ENCODE peak calls at places on chromosomes 3 and 15, in six cellular contexts. Y is upper lobe of left lung, V is stomach, G is RWPE1, I is substantia nigra, D is Karpas-422. E is an unnamed sample.

GRCh38 chr3:142433110-142433509 is 14.7 kb downstream of the XRN1 start:
- DNase-seq in D (no peak), I (no peak), G (no peak), V (no peak), Y (no peak), E (no peak)

GRCh38 chr3:187072582-187072981 is 66.7 kb downstream of the RPL39L start:
- DNase-seq in G (no peak), I (no peak), Y (no peak), V (no peak), D (peak), E (no peak)

GRCh38 chr15:91216000-91216399 is 115.9 kb downstream of the SV2B start:
- DNase-seq in D (no peak), I (no peak), V (no peak), G (no peak), Y (no peak), E (no peak)

GRCh38 chr3:187767266-187768032 is 22.2 kb upstream of the BCL6 start:
- DNase-seq in G (peak), Y (no peak), D (no peak), V (no peak), I (no peak), E (no peak)

GRCh38 chr3:71585126-71585525 is 1.6 kb upstream of the FOXP1 start:
- DNase-seq in Y (no peak), V (no peak), G (no peak), I (no peak), D (peak), E (no peak)

GRCh38 chr3:51514210-51514609 is 14.4 kb upstream of the DCAF1 start:
- DNase-seq in V (no peak), G (no peak), Y (no peak), D (no peak), I (no peak), E (no peak)

GRCh38 chr3:124126446-124127017 is 134.6 kb upstream of the ROPN1 start:
- DNase-seq in Y (no peak), I (no peak), G (no peak), V (no peak), D (no peak), E (no peak)

GRCh38 chr3:70248856-70249255 is 63.6 kb downstream of the MDFIC2 start:
- DNase-seq in V (no peak), G (no peak), Y (no peak), D (no peak), I (no peak), E (no peak)

GRCh38 chr3:64685800-64686445 is 1.9 kb downstream of the ADAMTS9 start:
- DNase-seq in D (no peak), G (peak), V (peak), Y (peak), I (peak), E (peak)

GRCh38 chr3:8282541-8283165 is 219.0 kb upstream of the LMCD1 start:
- DNase-seq in G (no peak), D (no peak), V (no peak), I (no peak), Y (no peak), E (no peak)

GRCh38 chr3:39138804-39139415 is 14.5 kb downstream of the CSRNP1 start:
- DNase-seq in I (peak), D (no peak), Y (no peak), G (no peak), V (peak), E (no peak)

GRCh38 chr3:194386610-194387009 is 12.5 kb downstream of the GP5 start:
- DNase-seq in I (no peak), D (no peak), G (no peak), Y (no peak), V (no peak), E (no peak)

GRCh38 chr3:58608648-58609047 is 31.5 kb upstream of the FAM107A start:
- DNase-seq in V (no peak), D (no peak), Y (no peak), I (no peak), G (peak), E (no peak)

GRCh38 chr15:96366526-96366877 is 36.0 kb downstream of the NR2F2 start:
- DNase-seq in I (no peak), V (no peak), D (no peak), Y (no peak), G (no peak), E (no peak)

DNA sequence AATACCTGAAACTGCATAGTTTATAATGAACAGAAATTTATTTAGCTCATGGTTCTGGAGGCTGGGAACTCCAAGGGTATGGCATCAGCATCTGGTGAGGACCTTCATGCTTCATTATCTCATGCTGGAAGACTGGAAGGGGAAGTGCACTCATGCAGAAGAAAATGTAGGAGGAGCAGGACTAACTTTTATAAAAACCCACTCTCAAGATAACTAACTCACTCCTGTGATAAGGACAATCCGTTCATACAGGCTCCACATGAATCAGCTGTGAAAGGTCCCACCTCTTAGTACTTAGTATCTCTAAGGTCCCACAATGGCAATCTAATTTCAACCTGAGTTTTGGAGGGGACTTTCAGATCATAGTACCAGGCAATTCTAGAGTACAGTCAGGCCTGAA is 33.6 kb upstream of the APH1B start:
- DNase-seq in G (no peak), Y (no peak), D (no peak), V (no peak), I (no peak), E (no peak)
- H3K27ac ChIP-seq in G (no peak), Y (peak), D (no peak), V (peak), I (no peak), E (peak)

GRCh38 chr15:101153801-101154656 is 97.8 kb downstream of the CHSY1 start:
- DNase-seq in Y (no peak), D (no peak), V (no peak), G (no peak), I (no peak), E (no peak)
- H3K27ac ChIP-seq in Y (no peak), D (no peak), V (no peak), G (no peak), I (no peak), E (no peak)

DNA sequence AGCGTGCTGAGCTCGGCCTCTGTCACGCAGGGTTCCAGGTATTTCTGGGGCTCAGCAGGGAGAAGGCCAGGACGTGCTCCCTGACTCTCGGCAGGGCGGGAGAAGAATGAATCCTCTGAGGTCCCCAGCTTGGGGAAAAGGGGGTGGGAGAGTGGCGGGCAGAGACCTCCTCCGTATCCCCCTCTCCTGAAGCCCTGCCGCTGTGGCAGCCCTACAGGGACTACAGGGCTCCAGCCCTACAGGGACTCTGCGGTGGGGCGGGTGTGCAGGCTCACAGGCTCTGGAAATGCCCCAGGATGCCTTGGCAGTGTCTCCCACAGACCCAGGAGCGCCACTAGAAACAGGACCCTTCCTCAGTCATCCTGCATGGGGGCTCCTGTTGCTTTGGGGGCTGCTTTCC is 46.2 kb downstream of the HMCES start:
- DNase-seq in G (no peak), V (no peak), I (no peak), Y (no peak), D (no peak), E (no peak)
- H3K27ac ChIP-seq in G (no peak), V (no peak), I (no peak), Y (no peak), D (no peak), E (no peak)

DNA sequence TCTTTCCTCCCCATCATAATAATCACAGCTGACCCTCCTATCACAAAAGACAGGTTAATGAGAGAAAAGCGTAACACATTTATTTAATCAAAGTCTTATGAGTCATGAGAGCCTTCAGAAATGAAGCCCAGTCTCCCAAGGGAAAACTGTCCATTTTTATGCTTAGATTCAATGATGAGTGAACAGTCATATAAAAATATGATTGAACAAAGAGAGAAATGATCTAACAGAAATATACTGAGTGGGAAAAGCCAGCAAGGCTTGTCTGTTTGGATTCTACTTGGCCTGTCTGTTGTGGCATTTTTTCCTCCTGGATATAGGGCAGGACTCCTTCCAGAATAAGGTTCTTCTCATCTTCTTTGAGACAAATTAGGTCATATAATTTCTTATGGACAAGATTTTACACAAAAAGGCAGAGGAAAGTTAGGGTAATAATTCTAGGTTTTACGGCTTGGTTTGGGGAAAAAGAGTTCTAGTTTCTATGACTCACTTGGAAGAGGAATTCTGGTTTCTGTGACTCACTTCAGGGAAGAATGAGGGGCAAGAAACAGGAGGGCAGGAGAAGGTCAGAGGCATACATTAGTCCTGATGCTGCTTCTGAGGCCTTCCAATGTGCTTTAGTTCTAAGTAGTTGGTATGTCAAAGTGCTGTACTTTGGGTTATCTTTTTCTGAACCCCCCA is 534.2 kb downstream of the ZIC1 start:
- DNase-seq in G (peak), Y (no peak), V (no peak), I (no peak), D (no peak), E (no peak)
- H3K27ac ChIP-seq in G (no peak), Y (no peak), V (no peak), I (peak), D (no peak), E (no peak)

GRCh38 chr3:46065751-46066256 is 38.5 kb upstream of the XCR1 start:
- DNase-seq in D (no peak), G (no peak), V (no peak), I (no peak), Y (no peak), E (no peak)
- H3K27ac ChIP-seq in D (no peak), G (no peak), V (no peak), I (no peak), Y (no peak), E (no peak)

DNA sequence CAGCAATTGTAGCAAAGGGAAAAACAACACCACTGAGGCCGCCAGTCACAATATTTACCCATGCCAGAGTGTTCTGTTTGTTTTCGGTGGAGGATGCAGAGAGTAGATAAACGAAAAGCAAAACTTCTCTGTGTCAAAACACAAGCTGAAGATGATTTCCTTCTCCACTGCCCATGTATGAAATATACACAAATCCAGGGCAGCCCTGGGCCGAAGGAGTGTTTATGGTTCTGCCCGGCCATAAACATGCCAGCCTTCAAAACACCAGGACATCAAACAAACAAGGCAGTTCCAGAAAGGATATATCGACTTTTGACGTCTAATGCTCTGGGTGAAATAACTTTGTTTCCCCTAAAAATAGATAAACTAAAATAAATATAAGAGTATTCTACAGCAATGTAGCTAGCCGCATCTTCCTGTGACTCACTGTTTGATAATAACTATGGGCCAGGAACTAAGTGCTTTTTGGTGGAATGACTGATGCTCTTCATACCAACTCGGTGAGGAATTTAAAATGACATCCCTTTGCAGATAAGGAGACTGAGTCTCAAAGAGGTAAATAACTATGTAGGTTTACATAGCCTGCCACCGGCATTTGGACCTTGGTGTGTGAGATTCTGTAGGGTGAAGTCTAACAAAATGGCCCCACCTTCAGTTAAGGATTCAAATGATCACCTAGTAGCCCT is 82.8 kb downstream of the MAGI1 start:
- DNase-seq in D (no peak), Y (no peak), G (peak), I (no peak), V (no peak), E (no peak)
- H3K27ac ChIP-seq in D (no peak), Y (peak), G (no peak), I (no peak), V (peak), E (no peak)

GRCh38 chr3:15386352-15386751 is 41.0 kb downstream of the METTL6 start:
- DNase-seq in G (no peak), D (no peak), Y (peak), I (no peak), V (no peak), E (no peak)
- H3K27ac ChIP-seq in G (no peak), D (no peak), Y (no peak), I (no peak), V (no peak), E (no peak)

GRCh38 chr3:66452247-66453040 is 48.4 kb downstream of the LRIG1 start:
- DNase-seq in D (no peak), V (no peak), G (no peak), I (no peak), Y (no peak), E (no peak)

GRCh38 chr3:66453525-66454463 is 47.0 kb downstream of the LRIG1 start:
- DNase-seq in V (no peak), I (no peak), D (peak), G (no peak), Y (no peak), E (no peak)

GRCh38 chr3:66454464-66454859 is 46.4 kb downstream of the LRIG1 start:
- DNase-seq in V (no peak), I (no peak), Y (no peak), D (no peak), G (no peak), E (no peak)

GRCh38 chr3:66449411-66449931 is 51.4 kb downstream of the LRIG1 start:
- DNase-seq in D (peak), V (peak), Y (no peak), G (no peak), I (no peak), E (no peak)

GRCh38 chr3:66450389-66451022 is 50.3 kb downstream of the LRIG1 start:
- DNase-seq in D (no peak), I (no peak), V (peak), G (no peak), Y (peak), E (peak)
- H3K27ac ChIP-seq in D (peak), I (no peak), V (peak), G (peak), Y (peak), E (peak)